ENCODE peak calls at places on chromosome 17, in five cellular contexts. L is GDM1, V is Panc1, I is EH, Z is endothelial cell. S is an unnamed sample.

GRCh38 chr17:15185625-15185991 is 79.5 kb downstream of the PMP22 start:
- DNase-seq in L (no peak), I (peak), Z (no peak), V (no peak), S (no peak)

GRCh38 chr17:79633937-79634813 is 23.3 kb upstream of the RBFOX3 start:
- DNase-seq in L (no peak), Z (no peak), I (no peak), V (no peak), S (no peak)

GRCh38 chr17:16374129-16374528 is 6.8 kb upstream of the UBB start:
- DNase-seq in I (peak), L (no peak), Z (no peak), V (no peak), S (no peak)

GRCh38 chr17:44076716-44077594 is 6.4 kb downstream of the G6PC3 start:
- DNase-seq in I (no peak), L (no peak), Z (no peak), V (no peak), S (no peak)

GRCh38 chr17:67276075-67276474 is 31.1 kb upstream of the HELZ start:
- DNase-seq in V (no peak), L (no peak), Z (peak), I (no peak), S (no peak)

GRCh38 chr17:1122681-1123396 is 56.9 kb downstream of the ABR start:
- DNase-seq in Z (peak), L (peak), I (peak), V (no peak), S (no peak)

GRCh38 chr17:54860617-54861468 is 39.8 kb upstream of the TOM1L1 start:
- DNase-seq in Z (no peak), V (no peak), I (no peak), L (no peak), S (no peak)

GRCh38 chr17:19703106-19703775 is 13.1 kb downstream of the SLC47A2 start:
- DNase-seq in Z (no peak), I (no peak), L (no peak), V (no peak), S (no peak)

GRCh38 chr17:76260669-76261068 is 4.5 kb upstream of the UBALD2 start:
- DNase-seq in L (no peak), V (no peak), I (no peak), Z (no peak), S (no peak)

GRCh38 chr17:82298538-82299421 is 18.6 kb downstream of the CD7 start:
- DNase-seq in I (no peak), V (no peak), Z (no peak), L (no peak), S (no peak)

GRCh38 chr17:17837380-17837821 is 615 bp upstream of the SREBF1 start:
- DNase-seq in V (no peak), L (no peak), Z (no peak), I (peak), S (no peak)

GRCh38 chr17:59783221-59784016 is 76.0 kb downstream of the VMP1 start:
- DNase-seq in V (no peak), Z (no peak), I (peak), L (no peak), S (no peak)

GRCh38 chr17:830381-830780 is 48.2 kb downstream of the MRM3 start:
- DNase-seq in L (no peak), I (no peak), Z (no peak), V (no peak), S (no peak)

GRCh38 chr17:40089085-40089895 is 11.1 kb downstream of the NR1D1 start:
- DNase-seq in L (no peak), Z (no peak), V (no peak), I (no peak), S (no peak)

GRCh38 chr17:19346351-19347255 is 15.9 kb downstream of the B9D1 start:
- DNase-seq in L (no peak), I (peak), V (no peak), Z (no peak), S (no peak)

GRCh38 chr17:36949461-36949927 is 740 bp downstream of the AATF start:
- DNase-seq in L (no peak), Z (no peak), V (no peak), I (peak), S (no peak)

GRCh38 chr17:74790206-74791066 is 14.3 kb upstream of the NAT9 start:
- DNase-seq in I (no peak), V (no peak), L (no peak), Z (no peak), S (no peak)

GRCh38 chr17:74037320-74037719 is 166.2 kb upstream of the RPL38 start:
- DNase-seq in V (no peak), I (no peak), L (no peak), Z (peak), S (no peak)

GRCh38 chr17:34135841-34136240 is 119.2 kb upstream of the CCL2 start:
- DNase-seq in L (no peak), Z (no peak), I (no peak), V (no peak), S (no peak)

GRCh38 chr17:31307640-31308039 is 6.2 kb downstream of the EVI2B start:
- DNase-seq in Z (no peak), I (no peak), L (no peak), V (no peak), S (no peak)